ENCODE peak calls at places on chromosomes 11 and 22, in seven cellular contexts. W is IMR-90, P is aorta, H is fibroblast of lung, K is SK-N-SH, D is ascending aorta, J is GM23338. N is an unnamed sample.
A peak's percentile ranks its signal among the peaks of the same experiment; 100 is the strongest.

GRCh38 chr22:50674127-50674493 is 1.5 kb downstream of the SHANK3 start:
- DNase-seq in W (no peak), P (no peak), H (no peak), K (peak; percentile 85), D (no peak), J (peak; percentile 30), N (peak; percentile 94)

GRCh38 chr11:111674941-111675340 is 72.7 kb downstream of the SIK2 start:
- DNase-seq in W (peak; percentile 25), P (no peak), H (no peak), K (no peak), D (no peak), J (no peak), N (no peak)

GRCh38 chr11:102177974-102178631 is 67.9 kb downstream of the YAP1 start:
- DNase-seq in W (peak; percentile 94), P (no peak), H (peak; percentile 95), K (peak; percentile 6), D (no peak), J (no peak), N (no peak)

GRCh38 chr11:112885744-112886706 is 75.2 kb upstream of the NCAM1 start:
- DNase-seq in W (no peak), P (no peak), H (no peak), K (no peak), D (no peak), J (no peak), N (no peak)

GRCh38 chr11:76005746-76006145 is 190.7 kb downstream of the UVRAG start:
- DNase-seq in W (no peak), P (no peak), H (no peak), K (no peak), D (no peak), J (no peak), N (no peak)

GRCh38 chr11:27839226-27839913 is 139.1 kb upstream of the BDNF start:
- DNase-seq in W (peak; percentile 19), P (no peak), H (peak; percentile 38), K (no peak), D (no peak), J (peak; percentile 52), N (no peak)

GRCh38 chr22:48259991-48260670 is 1497.7 kb downstream of the TBC1D22A start:
- DNase-seq in W (no peak), P (no peak), H (no peak), K (no peak), D (peak; percentile 1), J (no peak), N (no peak)

GRCh38 chr11:57567210-57567511 is 311 bp downstream of the UBE2L6 start:
- DNase-seq in W (peak; percentile 13), P (no peak), H (no peak), K (no peak), D (no peak), J (no peak), N (no peak)

GRCh38 chr11:115104851-115105453 is 399.3 kb downstream of the CADM1 start:
- DNase-seq in W (no peak), P (no peak), H (no peak), K (no peak), D (no peak), J (no peak), N (no peak)

GRCh38 chr11:23311986-23312940 is 452.0 kb upstream of the CCDC179 start:
- DNase-seq in W (peak; percentile 74), P (no peak), H (peak; percentile 28), K (peak; percentile 10), D (no peak), J (peak; percentile 31), N (peak; percentile 26)

GRCh38 chr11:26297179-26297970 is 34.6 kb upstream of the ANO3 start:
- DNase-seq in W (peak; percentile 75), P (no peak), H (peak; percentile 91), K (peak; percentile 49), D (no peak), J (peak; percentile 66), N (peak; percentile 33)

GRCh38 chr11:78921517-78921916 is 346.9 kb upstream of the NARS2 start:
- DNase-seq in W (no peak), P (no peak), H (no peak), K (no peak), D (no peak), J (no peak), N (no peak)

GRCh38 chr11:70644343-70645060 is 246.2 kb downstream of the CTTN start:
- DNase-seq in W (no peak), P (no peak), H (no peak), K (no peak), D (no peak), J (no peak), N (no peak)

GRCh38 chr22:50403701-50404101 is 60.6 kb downstream of the PPP6R2 start:
- DNase-seq in W (no peak), P (peak; percentile 84), H (peak; percentile 17), K (peak; percentile 77), D (peak; percentile 73), J (no peak), N (no peak)

GRCh38 chr22:39574779-39575551 is 4.4 kb downstream of the CACNA1I start:
- DNase-seq in W (peak; percentile 95), P (no peak), H (peak; percentile 82), K (no peak), D (no peak), J (no peak), N (peak; percentile 54)

GRCh38 chr11:46951864-46952263 is 15.3 kb downstream of the CSTPP1 start:
- DNase-seq in W (peak; percentile 56), P (no peak), H (no peak), K (no peak), D (no peak), J (no peak), N (no peak)

GRCh38 chr11:130531061-130531460 is 82.6 kb downstream of the ADAMTS15 start:
- DNase-seq in W (no peak), P (no peak), H (peak; percentile 51), K (no peak), D (peak; percentile 16), J (no peak), N (peak; percentile 66)

GRCh38 chr11:9862981-9863380 is 199.1 kb downstream of the SWAP70 start:
- DNase-seq in W (no peak), P (no peak), H (no peak), K (no peak), D (no peak), J (peak; percentile 53), N (peak; percentile 30)

GRCh38 chr11:61888590-61888989 is 2.8 kb downstream of the FADS3 start:
- DNase-seq in W (no peak), P (no peak), H (no peak), K (no peak), D (no peak), J (no peak), N (no peak)
- H3K4me3 ChIP-seq in W (no peak overlapping the region), P (no peak overlapping the region), H (no peak overlapping the region), K (peak overlapping the region; percentile 19), D (peak overlapping the region; percentile 17), J (no peak overlapping the region), N (no peak overlapping the region)

GRCh38 chr11:77038825-77039326 is 4.7 kb downstream of the B3GNT6 start:
- DNase-seq in W (no peak), P (no peak), H (no peak), K (no peak), D (no peak), J (no peak), N (no peak)

GRCh38 chr11:77038029-77038824 is 4.0 kb downstream of the B3GNT6 start:
- DNase-seq in W (peak; percentile 29), P (no peak), H (no peak), K (no peak), D (no peak), J (no peak), N (no peak)

GRCh38 chr11:77040401-77040777 is 6.2 kb downstream of the B3GNT6 start:
- DNase-seq in W (no peak), P (no peak), H (no peak), K (no peak), D (no peak), J (no peak), N (no peak)

GRCh38 chr11:77040889-77041288 is 6.7 kb downstream of the B3GNT6 start:
- DNase-seq in W (no peak), P (no peak), H (no peak), K (peak; percentile 25), D (no peak), J (no peak), N (peak; percentile 44)

GRCh38 chr11:77039491-77040400 is 5.5 kb downstream of the B3GNT6 start:
- DNase-seq in W (peak; percentile 33), P (no peak), H (peak; percentile 42), K (peak; percentile 81), D (no peak), J (peak; percentile 84), N (peak; percentile 89)
- H3K27me3 ChIP-seq in W (peaks cover 29% of the 10 kb centered on the region), P (no peaks in the 10 kb centered on the region), H (peaks cover 32% of the 10 kb centered on the region), K (no peaks in the 10 kb centered on the region), D (no peaks in the 10 kb centered on the region), J (peaks cover 35% of the 10 kb centered on the region), N (peaks cover 31% of the 10 kb centered on the region)

GRCh38 chr11:58654908-58655296 is 32.4 kb downstream of the CNTF start:
- DNase-seq in W (no peak), P (no peak), H (no peak), K (no peak), D (no peak), J (no peak), N (no peak)

GRCh38 chr11:58656348-58656747 is 33.9 kb downstream of the CNTF start:
- DNase-seq in W (no peak), P (no peak), H (no peak), K (no peak), D (no peak), J (no peak), N (no peak)

GRCh38 chr11:58659910-58660570 is 37.6 kb downstream of the CNTF start:
- DNase-seq in W (no peak), P (no peak), H (no peak), K (no peak), D (no peak), J (no peak), N (no peak)

GRCh38 chr11:58658553-58659080 is 36.2 kb downstream of the CNTF start:
- DNase-seq in W (no peak), P (no peak), H (no peak), K (no peak), D (no peak), J (no peak), N (no peak)

GRCh38 chr11:58659404-58659803 is 36.9 kb downstream of the CNTF start:
- DNase-seq in W (no peak), P (no peak), H (no peak), K (no peak), D (no peak), J (no peak), N (no peak)
- H3K4me3 ChIP-seq in W (no peak overlapping the region), P (no peak overlapping the region), H (no peak overlapping the region), K (no peak overlapping the region), D (no peak overlapping the region), J (no peak overlapping the region), N (no peak overlapping the region)

DNA sequence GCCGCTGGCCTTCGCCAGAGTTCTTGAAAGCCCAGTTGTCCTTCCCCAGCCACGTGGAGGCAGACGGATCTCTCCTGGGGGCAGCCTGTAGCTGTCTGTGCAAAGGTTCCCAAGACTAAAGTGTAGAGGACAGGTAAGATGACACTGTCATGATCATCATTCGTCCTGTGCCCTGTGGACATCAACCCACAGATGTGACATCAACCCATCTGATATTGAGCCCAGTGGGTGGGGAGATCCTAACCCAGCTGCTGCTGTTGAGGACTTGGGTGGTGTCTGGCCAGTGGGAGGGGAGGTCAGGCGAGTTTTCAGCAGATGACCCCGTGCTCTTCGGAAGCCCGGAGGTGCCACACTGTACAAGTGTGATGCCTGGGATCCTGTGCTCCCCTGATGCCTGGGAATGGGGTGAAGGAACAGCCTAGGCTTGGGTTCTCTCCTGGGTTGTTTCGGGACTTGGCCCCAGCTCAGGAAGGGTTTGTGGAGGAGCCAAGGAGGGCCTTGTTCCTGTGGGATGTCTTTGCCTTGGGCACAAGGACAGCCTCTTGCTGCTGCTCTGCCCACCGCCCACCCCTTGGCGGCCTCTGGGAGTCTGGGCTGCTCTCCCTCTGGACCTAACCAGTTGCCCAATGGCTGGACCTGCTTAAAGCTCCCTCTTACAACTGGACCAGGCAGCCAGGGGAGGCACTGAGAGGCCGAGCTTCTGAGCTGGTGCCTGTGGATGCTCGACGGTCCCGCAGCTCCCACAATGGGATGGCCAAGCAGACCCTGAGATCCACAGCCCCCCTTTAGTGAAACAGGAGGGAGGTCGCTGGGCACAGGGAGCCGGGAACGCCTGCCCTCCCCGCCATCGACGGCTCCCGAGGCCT is 1.0 kb upstream of the GAL start:
- DNase-seq in W (no peak), P (no peak), H (no peak), K (no peak), D (no peak), J (peak; percentile 33), N (peak; percentile 29)
- H3K27me3 ChIP-seq in W (peaks cover 50% of the 10 kb centered on the region), P (no peaks in the 10 kb centered on the region), H (peaks cover 10% of the 10 kb centered on the region), K (peaks cover 39% of the 10 kb centered on the region), D (peaks cover 18% of the 10 kb centered on the region), J (peaks cover 33% of the 10 kb centered on the region), N (peaks cover 22% of the 10 kb centered on the region)

N was measured in H7.